ENCODE peak calls at places on chromosome 22, in four cellular contexts. Q is WTC11, Y is A549, R is PC-9. L is an unnamed sample.

GRCh38 chr22:17191163-17191562 is 28.1 kb downstream of the ADA2 start:
- DNase-seq in R (no peak), Q (no peak), Y (no peak), L (no peak)

GRCh38 chr22:35756722-35757121 is 39.0 kb downstream of the APOL5 start:
- DNase-seq in Y (no peak), R (no peak), Q (no peak), L (no peak)

GRCh38 chr22:25409240-25409639 is 155.2 kb upstream of the GRK3 start:
- DNase-seq in Q (no peak), R (no peak), Y (no peak), L (no peak)

GRCh38 chr22:40610329-40610850 is 26.1 kb downstream of the MRTFA start:
- DNase-seq in Y (no peak), R (no peak), Q (no peak), L (no peak)

GRCh38 chr22:27110985-27111451 is 453.6 kb downstream of the MIAT start:
- DNase-seq in R (peak), Y (peak), Q (no peak), L (no peak)

GRCh38 chr22:41822289-41823057 is 10.4 kb upstream of the SREBF2 start:
- DNase-seq in R (no peak), Y (peak), Q (no peak), L (peak)

GRCh38 chr22:33053323-33053722 is 4.9 kb downstream of the SYN3 start:
- DNase-seq in Y (no peak), Q (no peak), R (no peak), L (no peak)

GRCh38 chr22:44758354-44758969 is 6.1 kb downstream of the ARHGAP8 start:
- DNase-seq in R (no peak), Y (no peak), Q (no peak), L (no peak)

GRCh38 chr22:26681395-26681821 is 24.0 kb downstream of the MIAT start:
- DNase-seq in R (no peak), Q (peak), Y (no peak), L (no peak)

GRCh38 chr22:42154293-42154692 is 23.7 kb upstream of the CYP2D6 start:
- DNase-seq in Y (no peak), Q (no peak), R (no peak), L (no peak)

GRCh38 chr22:44486538-44486937 is 11.5 kb downstream of the RTL6 start:
- DNase-seq in Q (no peak), R (peak), Y (peak), L (no peak)

GRCh38 chr22:32018056-32018455 is 25.0 kb upstream of the SLC5A1 start:
- DNase-seq in R (no peak), Q (no peak), Y (no peak), L (no peak)

GRCh38 chr22:24008381-24009226 is 2.5 kb upstream of the CABIN1 start:
- DNase-seq in Y (no peak), Q (no peak), R (no peak), L (no peak)

GRCh38 chr22:37310075-37310606 is 27.8 kb downstream of the CYTH4 start:
- DNase-seq in Y (no peak), R (no peak), Q (no peak), L (no peak)

GRCh38 chr22:45917146-45917545 is 59.8 kb downstream of the WNT7B start:
- DNase-seq in Y (no peak), Q (no peak), R (peak), L (no peak)

DNA sequence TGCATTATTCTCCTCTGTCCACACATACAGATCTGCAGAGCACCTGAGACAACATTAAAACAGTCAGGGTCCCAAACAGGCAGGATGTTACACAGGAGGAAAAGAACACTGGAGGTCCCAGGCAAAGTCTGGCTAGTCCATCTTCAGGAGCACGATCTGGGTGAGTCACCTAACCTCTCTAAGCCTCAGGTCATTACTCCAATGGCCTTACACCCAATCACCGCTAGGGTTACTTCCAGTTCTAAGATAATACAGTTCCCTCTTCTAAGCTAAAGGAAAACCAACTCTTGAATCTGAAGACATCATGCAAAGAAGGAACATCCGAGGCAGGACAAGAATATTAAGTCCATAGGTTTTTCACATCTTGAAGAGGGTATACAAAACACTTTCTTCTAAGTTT is 24.5 kb downstream of the ASCC2 start:
- DNase-seq in Q (no peak), R (no peak), Y (peak), L (no peak)
- TF ChIP-seq CTCF in Q (no peak), R (peak), Y (no peak), L (no peak)

DNA sequence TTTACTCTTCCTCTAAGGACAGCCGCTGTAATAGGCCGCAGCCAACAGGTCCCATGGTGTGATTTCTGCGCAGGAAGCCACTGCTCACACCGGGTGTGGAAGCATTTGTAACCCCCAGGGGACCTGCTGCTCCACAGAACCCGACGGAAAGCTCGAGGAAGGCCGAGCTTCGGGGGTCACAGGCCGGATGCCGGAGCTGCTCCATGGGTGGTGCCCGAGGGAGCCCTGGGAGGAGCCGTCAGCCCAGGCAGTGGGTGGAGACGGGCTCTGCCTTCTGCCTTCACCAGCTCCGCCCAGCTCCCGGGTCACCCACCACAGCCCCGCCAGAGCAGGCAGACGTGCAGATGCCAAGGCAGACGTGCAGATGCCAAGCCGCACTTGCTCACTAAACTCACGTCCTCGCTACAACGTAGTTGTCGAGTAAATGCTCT is 63.5 kb downstream of the BRD1 start:
- DNase-seq in Y (no peak), Q (peak), R (no peak), L (no peak)
- TF ChIP-seq CTCF in Y (no peak), Q (no peak), R (no peak), L (no peak)

GRCh38 chr22:19754701-19755144 is 5.9 kb upstream of the TBX1 start:
- DNase-seq in Q (no peak), R (no peak), Y (no peak), L (no peak)

GRCh38 chr22:19755145-19755710 is 5.3 kb upstream of the TBX1 start:
- DNase-seq in R (no peak), Y (no peak), Q (peak), L (no peak)

GRCh38 chr22:19751497-19752245 is 8.9 kb upstream of the TBX1 start:
- DNase-seq in Q (no peak), Y (no peak), R (no peak), L (no peak)

GRCh38 chr22:19753996-19754700 is 6.4 kb upstream of the TBX1 start:
- DNase-seq in Q (no peak), R (no peak), Y (no peak), L (no peak)

GRCh38 chr22:19753090-19753842 is 7.3 kb upstream of the TBX1 start:
- DNase-seq in Y (no peak), Q (peak), R (no peak), L (no peak)
- TF ChIP-seq CTCF in Y (no peak), Q (no peak), R (no peak), L (no peak)

DNA sequence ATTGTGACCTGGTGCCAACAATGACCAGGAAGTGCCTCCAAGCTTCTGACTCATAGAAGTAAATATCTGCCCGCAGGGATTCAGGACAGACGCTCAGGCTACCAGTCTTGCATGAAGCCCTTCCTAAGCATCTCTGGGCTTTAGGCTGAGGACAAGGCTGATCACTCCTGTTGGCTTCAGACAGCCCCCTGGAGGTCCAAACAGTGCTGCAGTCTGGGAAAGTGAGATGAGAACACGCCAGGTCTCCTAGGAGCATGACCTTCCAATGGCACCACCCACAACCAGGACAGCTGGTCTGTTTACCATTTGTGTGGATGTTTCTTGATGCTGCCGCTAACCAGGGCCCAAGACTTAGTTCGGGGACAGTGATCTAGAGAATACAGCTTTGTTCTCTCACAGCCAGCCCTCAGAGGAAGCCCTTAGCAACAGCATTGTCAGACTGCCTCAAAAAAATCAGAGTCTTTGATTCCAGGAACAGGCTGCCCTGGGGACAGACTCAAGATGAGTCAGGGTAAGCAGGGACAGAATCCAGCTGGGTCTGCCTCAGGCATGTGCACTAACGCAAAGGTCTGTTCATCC is 111.2 kb downstream of the ZNF280B start:
- DNase-seq in Y (peak), Q (no peak), R (peak), L (no peak)
- TF ChIP-seq CTCF in Y (peak), Q (no peak), R (no peak), L (no peak)

GRCh38 chr22:46931881-46932280 is 169.4 kb downstream of the TBC1D22A start:
- DNase-seq in Y (no peak), Q (no peak), R (no peak), L (no peak)

GRCh38 chr22:46933526-46933925 is 171.1 kb downstream of the TBC1D22A start:
- DNase-seq in R (no peak), Q (no peak), Y (no peak), L (no peak)

GRCh38 chr22:46929689-46930225 is 167.3 kb downstream of the TBC1D22A start:
- DNase-seq in R (no peak), Y (no peak), Q (no peak), L (no peak)

GRCh38 chr22:46933040-46933439 is 170.6 kb downstream of the TBC1D22A start:
- DNase-seq in Q (no peak), Y (no peak), R (no peak), L (no peak)

GRCh38 chr22:46931414-46931813 is 169.0 kb downstream of the TBC1D22A start:
- DNase-seq in Q (no peak), R (no peak), Y (no peak), L (no peak)
- TF ChIP-seq CTCF in Q (no peak), R (no peak), Y (no peak), L (no peak)

GRCh38 chr22:39529487-39529851 is 3.1 kb downstream of the RPS19BP1 start:
- DNase-seq in Q (no peak), R (no peak), Y (no peak), L (no peak)
- TF ChIP-seq CTCF in Q (no peak), R (no peak), Y (no peak), L (no peak)

DNA sequence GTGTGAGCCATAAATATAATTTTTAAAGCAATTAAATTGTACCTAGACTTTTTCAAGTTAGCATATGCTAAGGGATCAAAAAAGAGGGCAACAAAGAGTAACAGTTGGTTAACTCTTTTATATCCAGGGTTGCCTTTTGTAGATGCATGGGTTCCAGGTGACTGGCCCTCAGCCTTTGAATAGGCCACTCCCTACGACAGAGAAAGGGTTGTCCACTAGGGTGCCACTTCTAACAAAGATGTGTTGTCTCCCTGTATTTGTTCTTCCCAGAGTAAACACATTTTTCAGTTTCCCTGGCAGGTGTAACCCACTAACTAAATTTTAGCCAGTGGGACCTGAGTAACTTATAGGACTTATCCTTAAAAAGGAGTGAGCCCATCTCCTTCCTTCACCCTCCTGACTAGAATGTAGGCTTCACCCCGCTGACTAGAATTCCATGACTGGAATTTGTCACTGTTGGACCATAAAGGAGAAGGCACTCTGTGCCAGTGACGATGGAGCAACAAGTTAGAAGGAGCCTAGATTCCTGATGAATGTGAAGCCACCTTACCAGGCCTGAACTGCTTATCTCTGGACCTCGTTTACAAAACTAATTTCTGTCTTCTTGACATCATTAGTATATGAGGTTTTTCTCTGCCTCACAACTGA is 16.6 kb downstream of the TUG1 start:
- DNase-seq in Q (no peak), Y (no peak), R (no peak), L (no peak)
- TF ChIP-seq CTCF in Q (no peak), Y (no peak), R (no peak), L (no peak)

L was measured in MM.1S.